ENCODE peak calls at places on chromosomes 12 and 14, in four cellular contexts. I, M, G and N are unnamed samples.
A peak's percentile ranks its signal among the peaks of the same experiment; 100 is the strongest.

GRCh38 chr14:35240233-35240632 is 51.9 kb upstream of the PSMA6 start:
- DNase-seq in I (no peak), M (no peak), G (no peak), N (no peak)

GRCh38 chr12:55470088-55470830 is at the start of gene OR6C70:
- DNase-seq in I (no peak), G (no peak), M (no peak), N (peak; percentile 44)

GRCh38 chr12:78402366-78403134 is 462.0 kb upstream of the SYT1 start:
- DNase-seq in M (no peak), G (no peak), I (peak; percentile 2), N (no peak)

GRCh38 chr12:51814311-51815088 is 34.0 kb downstream of the FIGNL2 start:
- DNase-seq in M (peak; percentile 95), I (peak; percentile 72), G (peak; percentile 79), N (peak; percentile 72)

GRCh38 chr14:69985456-69985855 is 106.2 kb downstream of the SMOC1 start:
- DNase-seq in I (peak; percentile 76), M (no peak), G (peak; percentile 51), N (no peak)

GRCh38 chr14:79856357-79856756 is 354.9 kb downstream of the DIO2 start:
- DNase-seq in I (peak; percentile 19), G (peak; percentile 53), M (no peak), N (no peak)

GRCh38 chr14:24829862-24830261 is 195.9 kb upstream of the GZMB start:
- DNase-seq in I (no peak), M (no peak), G (no peak), N (no peak)

GRCh38 chr12:94872671-94873367 is 130.7 kb downstream of the NDUFA12 start:
- DNase-seq in M (no peak), I (no peak), G (no peak), N (no peak)